ENCODE peak calls at places on chromosomes 16 and 17, in seven cellular contexts. K, S, Z, Y, R, P and U are unnamed samples.

GRCh38 chr17:18158022-18158600 is 25.5 kb upstream of the ALKBH5 start:
- DNase-seq in Y (peak), S (peak), K (peak), R (peak), Z (peak), P (peak), U (peak)

GRCh38 chr16:89246903-89247733 is 29.6 kb downstream of the ZNF778 start:
- DNase-seq in K (peak), R (peak), Z (peak), P (peak), Y (peak), S (peak), U (peak)

GRCh38 chr17:63838586-63839184 is 3.8 kb downstream of the SMARCD2 start:
- DNase-seq in R (no peak), S (peak), Z (peak), P (peak), Y (peak), K (no peak), U (peak)

GRCh38 chr16:28063611-28064061 is at the start of gene GSG1L:
- DNase-seq in K (peak), Y (peak), R (no peak), Z (no peak), P (no peak), S (peak), U (no peak)

GRCh38 chr16:77234611-77235010 is 35.4 kb downstream of the SYCE1L start:
- DNase-seq in R (no peak), Y (no peak), Z (no peak), S (no peak), K (peak), P (no peak), U (no peak)

GRCh38 chr17:47205419-47205963 is 3.7 kb upstream of the MYL4 start:
- DNase-seq in S (peak), K (no peak), Y (no peak), R (peak), P (peak), Z (peak), U (no peak)

GRCh38 chr17:45936610-45937009 is 42.3 kb downstream of the MAPT start:
- DNase-seq in Z (no peak), Y (peak), K (no peak), P (no peak), R (no peak), S (no peak), U (no peak)

GRCh38 chr17:38663125-38663751 is 11.5 kb downstream of the EPOP start:
- DNase-seq in Y (peak), P (peak), R (no peak), Z (peak), K (peak), S (peak), U (no peak)

GRCh38 chr16:3020247-3020603 is at the start of gene TNFRSF12A:
- DNase-seq in Z (peak), P (peak), K (peak), S (peak), R (peak), Y (peak), U (peak)

GRCh38 chr16:30368122-30368791 is 2.0 kb downstream of the TBC1D10B start:
- DNase-seq in Y (no peak), Z (peak), R (no peak), S (no peak), P (peak), K (no peak), U (no peak)

GRCh38 chr17:69577098-69577497 is 162.6 kb downstream of the MAP2K6 start:
- DNase-seq in R (no peak), S (no peak), Y (no peak), Z (no peak), P (no peak), K (no peak), U (no peak)

GRCh38 chr17:565506-565905 is 149.1 kb downstream of the VPS53 start:
- DNase-seq in R (no peak), S (peak), Y (no peak), K (no peak), P (no peak), Z (no peak), U (no peak)

GRCh38 chr16:86952769-86953168 is 364.4 kb downstream of the C16orf95 start:
- DNase-seq in Y (no peak), K (no peak), R (no peak), Z (no peak), P (peak), S (no peak), U (no peak)

GRCh38 chr17:71441098-71441497 is 679.7 kb upstream of the SOX9 start:
- DNase-seq in S (no peak), P (peak), R (no peak), Z (no peak), K (no peak), Y (no peak), U (no peak)

GRCh38 chr17:60168654-60169053 is 18.9 kb downstream of the CA4 start:
- DNase-seq in R (no peak), P (no peak), S (no peak), Y (no peak), Z (no peak), K (no peak), U (no peak)

GRCh38 chr17:49393491-49394255 is 21.0 kb downstream of the PHB1 start:
- DNase-seq in R (no peak), S (no peak), P (no peak), Z (no peak), Y (peak), K (no peak), U (no peak)

GRCh38 chr16:89732142-89732917 is 11.0 kb downstream of the ZNF276 start:
- DNase-seq in Z (no peak), P (no peak), K (no peak), R (no peak), Y (no peak), S (no peak), U (no peak)

GRCh38 chr16:49337814-49338350 is 35.7 kb upstream of the C16orf78 start:
- DNase-seq in Y (no peak), S (no peak), P (no peak), Z (no peak), K (no peak), R (no peak), U (peak)

GRCh38 chr17:30477758-30478115 is 529 bp downstream of the GOSR1 start:
- DNase-seq in P (no peak), Z (peak), R (no peak), Y (no peak), K (no peak), S (no peak), U (no peak)

GRCh38 chr16:67842509-67843342 is 606 bp downstream of the THAP11 start:
- DNase-seq in P (peak), Z (peak), R (peak), S (peak), K (peak), Y (peak), U (no peak)

GRCh38 chr17:67258836-67259468 is 14.0 kb upstream of the HELZ start:
- DNase-seq in Z (no peak), P (no peak), S (no peak), K (no peak), R (peak), Y (no peak), U (peak)

GRCh38 chr16:89887243-89887642 is 13.9 kb downstream of the TCF25 start:
- DNase-seq in S (no peak), P (no peak), Z (no peak), R (no peak), K (no peak), Y (no peak), U (no peak)

GRCh38 chr17:77829871-77830799 is 128.4 kb upstream of the TNRC6C start:
- DNase-seq in P (peak), K (peak), R (no peak), Z (peak), Y (peak), S (no peak), U (no peak)

GRCh38 chr17:34781571-34782108 is 179.6 kb downstream of the CCT6B start:
- DNase-seq in Z (no peak), R (no peak), S (no peak), P (no peak), Y (no peak), K (peak), U (no peak)

GRCh38 chr17:38327936-38328335 is 15.8 kb downstream of the GPR179 start:
- DNase-seq in Y (no peak), S (no peak), R (no peak), P (no peak), Z (no peak), K (no peak), U (no peak)

GRCh38 chr16:8852534-8852933 is 16.3 kb downstream of the CARHSP1 start:
- DNase-seq in P (no peak), S (no peak), Y (peak), Z (no peak), R (no peak), K (no peak), U (no peak)

GRCh38 chr16:68901910-68902309 is 58.6 kb downstream of the TANGO6 start:
- DNase-seq in Y (no peak), R (no peak), K (no peak), P (peak), Z (no peak), S (no peak), U (no peak)

GRCh38 chr17:63972796-63973195 is at the start of gene SCN4A:
- DNase-seq in K (no peak), R (no peak), S (no peak), Z (no peak), Y (no peak), P (no peak), U (no peak)

GRCh38 chr17:30829022-30829421 is 2.7 kb upstream of the ATAD5 start:
- DNase-seq in Y (no peak), R (no peak), P (no peak), S (no peak), K (no peak), Z (no peak), U (no peak)

GRCh38 chr16:3025032-3026002 is 1.5 kb downstream of the THOC6 start:
- DNase-seq in R (no peak), P (no peak), Y (no peak), K (no peak), Z (peak), S (no peak), U (no peak)

GRCh38 chr17:19284005-19284959 is 47.1 kb downstream of the EPN2 start:
- DNase-seq in S (no peak), Z (no peak), K (no peak), Y (no peak), P (no peak), R (no peak), U (no peak)

GRCh38 chr17:80512233-80512632 is 32.4 kb upstream of the RPTOR start:
- DNase-seq in P (peak), S (no peak), R (no peak), K (no peak), Z (no peak), Y (peak), U (no peak)

GRCh38 chr17:79616801-79617200 is 6.0 kb upstream of the RBFOX3 start:
- DNase-seq in P (no peak), Z (peak), S (no peak), Y (peak), K (no peak), R (no peak), U (no peak)

GRCh38 chr16:31382485-31383161 is 10.5 kb upstream of the ITGAD start:
- DNase-seq in Y (peak), K (peak), Z (peak), R (no peak), S (peak), P (peak), U (peak)

GRCh38 chr17:42203354-42203753 is 9.1 kb upstream of the GHDC start:
- DNase-seq in P (no peak), R (no peak), Y (no peak), Z (no peak), K (no peak), S (no peak), U (no peak)

GRCh38 chr16:29995330-29995910 is at the start of gene HIRIP3:
- DNase-seq in Z (peak), S (peak), Y (peak), K (peak), R (peak), P (peak), U (peak)

GRCh38 chr17:67442787-67443624 is 65.9 kb downstream of the PITPNC1 start:
- DNase-seq in K (peak), S (no peak), R (no peak), P (no peak), Z (no peak), Y (peak), U (no peak)